ENCODE peak calls at places on chromosomes 3 and 15, in five cellular contexts. Z is central memory CD4-positive, alpha-beta T cell; M is HFFc6; L is posterior cingulate gyrus; K is stimulated activated CD8-positive, alpha-beta memory T cell treated with anti-CD3 and anti-CD28 coated beads, Interleukin-2, amount 100 ng/mL, for 48 hours. O is an unnamed sample.

GRCh38 chr3:193732391-193732790 is 139.4 kb downstream of the OPA1 start:
- DNase-seq in Z (no peak), L (no peak), M (peak; percentile 84), K (no peak), O (no peak)

GRCh38 chr15:100211855-100212850 is 129.6 kb downstream of the ADAMTS17 start:
- DNase-seq in L (no peak), M (no peak), K (no peak), Z (no peak), O (no peak)

GRCh38 chr3:47578119-47578630 is 490 bp downstream of the CSPG5 start:
- DNase-seq in Z (peak; percentile 24), L (peak; percentile 45), K (no peak), M (no peak), O (no peak)

GRCh38 chr15:63494406-63494805 is 10.0 kb upstream of the USP3 start:
- DNase-seq in Z (no peak), K (no peak), M (no peak), L (no peak), O (no peak)

GRCh38 chr3:126270145-126270811 is 86.9 kb downstream of the KLF15 start:
- DNase-seq in M (no peak), K (no peak), L (peak; percentile 73), Z (no peak), O (no peak)

GRCh38 chr3:60154011-60154410 is 1097.2 kb downstream of the FHIT start:
- DNase-seq in K (no peak), L (no peak), M (no peak), Z (no peak), O (no peak)

GRCh38 chr3:44805960-44806359 is 44.4 kb downstream of the KIF15 start:
- DNase-seq in Z (no peak), M (no peak), K (no peak), L (no peak), O (no peak)

GRCh38 chr3:53803124-53803815 is 42.9 kb downstream of the CHDH start:
- DNase-seq in K (no peak), L (no peak), M (no peak), Z (no peak), O (peak; percentile 11)

GRCh38 chr3:141100112-141100511 is 49.0 kb downstream of the SPSB4 start:
- DNase-seq in K (no peak), Z (no peak), M (no peak), L (no peak), O (no peak)

GRCh38 chr15:51382787-51383186 is 41.3 kb downstream of the GLDN start:
- DNase-seq in L (peak; percentile 51), K (no peak), Z (no peak), M (peak; percentile 47), O (no peak)

GRCh38 chr15:76060098-76060989 is 559 bp downstream of the TMEM266 start:
- DNase-seq in M (no peak), Z (peak; percentile 23), L (no peak), K (no peak), O (peak; percentile 59)

GRCh38 chr3:65246561-65246960 is 558.8 kb upstream of the ADAMTS9 start:
- DNase-seq in Z (no peak), K (no peak), L (no peak), M (no peak), O (no peak)

GRCh38 chr3:112653209-112653871 is 12.4 kb upstream of the CCDC80 start:
- DNase-seq in K (no peak), Z (no peak), L (no peak), M (peak; percentile 96), O (no peak)

GRCh38 chr3:112979244-112979832 is 4.4 kb upstream of the CD200R1 start:
- DNase-seq in M (peak; percentile 45), Z (peak; percentile 47), K (no peak), L (no peak), O (no peak)

GRCh38 chr3:193744048-193744821 is 151.2 kb downstream of the OPA1 start:
- DNase-seq in M (no peak), Z (no peak), K (no peak), L (no peak), O (no peak)

GRCh38 chr3:162760789-162761188 is 1264.2 kb downstream of the OTOL1 start:
- DNase-seq in K (no peak), L (no peak), M (no peak), Z (no peak), O (no peak)

GRCh38 chr15:94535298-94536048 is 304.1 kb downstream of the MCTP2 start:
- DNase-seq in K (no peak), L (no peak), Z (no peak), M (no peak), O (no peak)

GRCh38 chr3:182735672-182736071 is 57.6 kb upstream of the ATP11B start:
- DNase-seq in K (no peak), Z (no peak), L (no peak), M (peak; percentile 8), O (no peak)

GRCh38 chr15:63601727-63602185 is 4.6 kb downstream of the FBXL22 start:
- DNase-seq in Z (peak; percentile 16), K (no peak), L (no peak), M (no peak), O (no peak)

GRCh38 chr3:157157836-157158235 is 2.1 kb downstream of the CCNL1 start:
- DNase-seq in Z (no peak), K (no peak), M (no peak), L (no peak), O (no peak)

GRCh38 chr15:24865300-24865699 is 89.5 kb upstream of the SNRPN start:
- DNase-seq in K (no peak), M (no peak), Z (no peak), L (no peak), O (no peak)

GRCh38 chr3:58192076-58192475 is 18.7 kb downstream of the DNASE1L3 start:
- DNase-seq in L (no peak), Z (no peak), K (no peak), M (no peak), O (no peak)

GRCh38 chr3:149296972-149297371 is 36.5 kb downstream of the TM4SF18 start:
- DNase-seq in K (no peak), Z (no peak), L (no peak), M (no peak), O (no peak)

GRCh38 chr3:165343185-165343584 is 147.0 kb upstream of the SLITRK3 start:
- DNase-seq in Z (no peak), M (no peak), K (no peak), L (no peak), O (no peak)

GRCh38 chr15:51051776-51052175 is 42.9 kb downstream of the TNFAIP8L3 start:
- DNase-seq in L (no peak), M (no peak), K (no peak), Z (no peak), O (no peak)

O was measured in activated naive CD4-positive, alpha-beta T cell treated with anti-CD3 and anti-CD28 coated beads, Interleukin-2, amount 50 U/mL, for 72 hours.